ENCODE peak calls at places on chromosomes 5 and 9, in five cellular contexts. Q is tibial artery; I is SJSA1; W is CD4-positive, CD25-positive, alpha-beta regulatory T cell; A is CD8-positive, alpha-beta T cell. G is an unnamed sample.

GRCh38 chr9:104144336-104144735 is 50.2 kb downstream of the SMC2 start:
- DNase-seq in I (no peak), A (no peak), W (no peak), Q (no peak), G (no peak)

GRCh38 chr5:144072518-144072927 is 97.9 kb downstream of the YIPF5 start:
- DNase-seq in I (no peak), W (no peak), A (no peak), Q (no peak), G (no peak)

GRCh38 chr9:121975801-121976277 is 117.3 kb downstream of the TTLL11 start:
- DNase-seq in A (no peak), W (no peak), I (no peak), Q (no peak), G (no peak)

GRCh38 chr9:119318371-119318770 is 50.9 kb downstream of the BRINP1 start:
- DNase-seq in Q (no peak), A (no peak), I (no peak), W (no peak), G (no peak)

GRCh38 chr9:79731483-79731882 is 159.7 kb downstream of the TLE4 start:
- DNase-seq in Q (no peak), I (no peak), W (no peak), A (no peak), G (no peak)

GRCh38 chr5:163385276-163385675 is 52.1 kb upstream of the CCNG1 start:
- DNase-seq in Q (peak; percentile 43), I (no peak), W (no peak), A (no peak), G (no peak)

GRCh38 chr5:140175367-140176027 is 509 bp downstream of the CYSTM1 start:
- DNase-seq in Q (peak; percentile 82), W (peak; percentile 57), A (peak; percentile 47), I (peak; percentile 89), G (peak; percentile 81)

GRCh38 chr9:72635197-72635596 is 113.8 kb downstream of the TMC1 start:
- DNase-seq in I (no peak), A (no peak), Q (no peak), W (no peak), G (no peak)

GRCh38 chr5:141359790-141360426 is at the start of gene PCDHGB2:
- DNase-seq in Q (no peak), I (no peak), A (no peak), W (no peak), G (no peak)

GRCh38 chr5:125411163-125412050 is 665.0 kb upstream of the ZNF608 start:
- DNase-seq in A (no peak), I (peak; percentile 66), Q (no peak), W (no peak), G (no peak)

GRCh38 chr5:177540438-177540837 is 13.9 kb downstream of the FAM193B start:
- DNase-seq in W (no peak), Q (no peak), I (no peak), A (no peak), G (no peak)
- H3K27ac ChIP-seq in W (no peak overlapping the region), Q (peak overlapping the region; percentile 79), I (no peak overlapping the region), A (no peak overlapping the region), G (no peak overlapping the region)

GRCh38 chr9:133708123-133708769 is 29.9 kb downstream of the SARDH start:
- DNase-seq in A (no peak), I (no peak), W (no peak), Q (no peak), G (peak; percentile 45)

GRCh38 chr9:133707065-133707760 is 30.9 kb downstream of the SARDH start:
- DNase-seq in A (no peak), I (no peak), W (no peak), Q (no peak), G (no peak)

GRCh38 chr9:133706651-133707050 is 31.5 kb downstream of the SARDH start:
- DNase-seq in Q (no peak), A (no peak), I (no peak), W (no peak), G (no peak)

GRCh38 chr9:133708770-133709611 is 29.2 kb downstream of the SARDH start:
- DNase-seq in A (peak; percentile 52), W (peak; percentile 60), I (no peak), Q (no peak), G (peak; percentile 32)

DNA sequence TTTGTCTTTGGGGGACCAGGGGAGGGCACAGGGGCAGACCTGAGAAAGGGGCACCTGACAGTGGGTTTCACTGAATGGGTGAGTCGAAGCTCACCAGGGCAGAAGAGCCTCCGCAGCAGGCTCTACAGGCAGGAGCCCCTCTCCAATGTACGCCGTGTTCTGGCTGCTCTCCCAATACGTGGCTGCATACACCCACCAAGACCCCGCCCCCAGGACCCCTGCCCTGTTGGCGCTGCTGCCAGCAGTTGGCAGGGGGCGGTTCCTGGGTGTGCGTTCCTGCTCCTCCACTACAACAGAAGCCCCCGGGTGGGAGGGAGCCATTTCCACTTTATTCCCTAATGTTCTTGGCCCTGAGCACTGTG is 30.4 kb downstream of the SARDH start:
- DNase-seq in Q (no peak), W (no peak), A (no peak), I (no peak), G (no peak)
- H3K4me1 ChIP-seq in Q (peaks cover 3% of the 10 kb centered on the region), W (peaks cover 30% of the 10 kb centered on the region), A (peaks cover 36% of the 10 kb centered on the region), I (peaks cover 27% of the 10 kb centered on the region), G (peaks cover 37% of the 10 kb centered on the region)

DNA sequence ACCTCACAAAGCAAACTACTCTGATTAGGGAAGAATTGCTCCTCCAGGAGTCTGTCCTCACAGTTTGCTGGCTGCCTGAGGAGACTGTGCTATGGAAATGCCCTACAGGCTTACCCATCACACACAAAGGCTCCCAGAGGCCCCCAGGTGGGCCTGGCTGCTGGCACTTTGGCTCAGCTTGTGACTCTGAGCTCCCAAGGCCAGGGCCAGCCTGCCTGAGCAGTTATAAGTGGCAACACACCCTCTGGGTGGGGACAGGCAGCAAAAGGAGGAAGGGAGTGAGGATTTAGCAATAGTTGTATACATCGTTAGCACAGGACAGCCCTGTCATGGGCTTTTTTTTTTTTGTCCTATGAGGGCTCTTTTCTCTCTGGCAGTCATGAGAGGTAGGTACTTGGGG is 103.5 kb downstream of the DAPK1 start:
- DNase-seq in W (no peak), I (no peak), Q (peak; percentile 63), A (no peak), G (no peak)
- H3K27ac ChIP-seq in W (no peak overlapping the region), I (peak overlapping the region; percentile 79), Q (no peak overlapping the region), A (no peak overlapping the region), G (no peak overlapping the region)

GRCh38 chr9:108835831-108836230 is 20.0 kb downstream of the ACTL7B start:
- DNase-seq in Q (no peak), I (no peak), W (no peak), A (no peak), G (no peak)
- H3K4me1 ChIP-seq in Q (no peaks in the 10 kb centered on the region), I (no peaks in the 10 kb centered on the region), W (no peaks in the 10 kb centered on the region), A (no peaks in the 10 kb centered on the region), G (no peaks in the 10 kb centered on the region)

GRCh38 chr5:179769276-179769675 is 24.5 kb upstream of the LTC4S start:
- DNase-seq in A (no peak), W (no peak), Q (no peak), I (no peak), G (no peak)

GRCh38 chr5:179768326-179769085 is 25.3 kb upstream of the LTC4S start:
- DNase-seq in I (no peak), A (no peak), W (no peak), Q (no peak), G (no peak)

GRCh38 chr5:179772355-179772754 is 21.4 kb upstream of the LTC4S start:
- DNase-seq in A (no peak), I (no peak), W (no peak), Q (no peak), G (no peak)

GRCh38 chr5:179771496-179771895 is 22.3 kb upstream of the LTC4S start:
- DNase-seq in I (no peak), A (no peak), W (no peak), Q (no peak), G (no peak)

GRCh38 chr5:179769796-179770195 is 24.0 kb upstream of the LTC4S start:
- DNase-seq in I (no peak), W (no peak), A (no peak), Q (no peak), G (no peak)
- H3K27ac ChIP-seq in I (no peak overlapping the region), W (no peak overlapping the region), A (no peak overlapping the region), Q (no peak overlapping the region), G (no peak overlapping the region)

GRCh38 chr5:180352116-180352975 is 790 bp downstream of the GFPT2 start:
- DNase-seq in I (peak; percentile 48), Q (peak; percentile 55), A (no peak), W (no peak), G (no peak)

GRCh38 chr5:180350711-180351110 is 2.4 kb downstream of the GFPT2 start:
- DNase-seq in I (no peak), Q (no peak), W (no peak), A (no peak), G (no peak)

GRCh38 chr5:180348316-180348715 is 4.8 kb downstream of the GFPT2 start:
- DNase-seq in A (no peak), W (no peak), Q (no peak), I (no peak), G (no peak)

GRCh38 chr5:180349391-180349790 is 3.7 kb downstream of the GFPT2 start:
- DNase-seq in W (no peak), Q (no peak), I (no peak), A (no peak), G (no peak)

DNA sequence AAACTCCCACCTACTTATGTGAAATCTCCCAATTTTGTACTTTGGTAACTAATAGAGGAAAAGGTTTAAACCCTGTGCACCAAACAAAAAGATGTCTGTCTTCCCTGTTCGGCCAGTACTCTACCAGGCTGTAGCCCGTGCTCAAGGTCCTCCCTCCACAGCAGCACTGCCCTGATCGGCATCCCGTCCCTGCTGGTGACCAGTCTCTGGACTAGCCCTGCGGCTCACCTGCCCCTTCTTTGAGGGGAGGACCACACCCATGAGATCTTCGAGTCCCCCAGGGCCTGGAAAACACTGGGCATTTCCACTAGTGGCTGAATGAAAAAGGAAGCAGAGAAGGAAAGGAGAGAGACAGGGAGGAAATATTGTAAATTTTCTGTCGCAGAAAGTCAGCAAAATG is 2.8 kb downstream of the GFPT2 start:
- DNase-seq in A (no peak), Q (no peak), W (no peak), I (no peak), G (no peak)
- H3K4me1 ChIP-seq in A (peaks cover 11% of the 10 kb centered on the region), Q (peaks cover 18% of the 10 kb centered on the region), W (peaks cover 22% of the 10 kb centered on the region), I (peaks cover 33% of the 10 kb centered on the region), G (peaks cover 7% of the 10 kb centered on the region)

DNA sequence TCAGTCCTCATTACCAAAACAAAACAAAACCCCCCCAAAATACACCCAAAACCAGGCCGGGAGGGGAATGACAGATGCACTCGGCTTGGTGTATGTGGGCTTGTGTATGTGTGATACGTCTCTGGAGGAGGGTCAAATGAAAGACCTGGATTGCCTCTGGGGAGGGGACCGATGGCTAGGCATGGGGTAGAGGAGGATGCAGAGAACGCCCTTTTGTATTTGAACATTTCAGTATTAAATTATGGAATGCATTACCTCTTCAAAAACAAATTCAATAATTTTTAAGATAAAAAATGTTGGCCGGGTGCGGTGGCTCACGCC is 61.4 kb downstream of the LMX1B start:
- DNase-seq in W (no peak), A (no peak), I (no peak), Q (no peak), G (no peak)
- H3K27ac ChIP-seq in W (no peak overlapping the region), A (no peak overlapping the region), I (no peak overlapping the region), Q (no peak overlapping the region), G (no peak overlapping the region)

GRCh38 chr9:136944519-136945332 is at the start of the genes C8G and FBXW5:
- DNase-seq in W (peak; percentile 95), A (peak; percentile 92), Q (peak; percentile 91), I (peak; percentile 93), G (peak; percentile 96)
- H3K4me1 ChIP-seq in W (peaks cover 31% of the 10 kb centered on the region), A (peaks cover 16% of the 10 kb centered on the region), Q (peaks cover 52% of the 10 kb centered on the region), I (peaks cover 33% of the 10 kb centered on the region), G (peaks cover 11% of the 10 kb centered on the region)

G was measured in CD8-positive, alpha-beta memory T cell.